ENCODE peak calls at places on chromosomes 6 and 20, in seven cellular contexts. I is erythroblast, P is breast epithelium, A is body of pancreas, D is GM12892, J is IMR-90, G is HCT116. U is an unnamed sample.

GRCh38 chr6:98831057-98832031 is 3.0 kb upstream of the POU3F2 start:
- DNase-seq in P (no peak), G (no peak), A (no peak), D (no peak), J (no peak), I (no peak), U (no peak)

GRCh38 chr6:96939019-96939805 is 14.7 kb downstream of the KLHL32 start:
- DNase-seq in A (no peak), J (peak; percentile 29), D (no peak), G (peak; percentile 67), P (no peak), I (peak; percentile 84), U (no peak)

GRCh38 chr6:100343678-100344077 is 121.0 kb downstream of the SIM1 start:
- DNase-seq in A (no peak), P (no peak), D (no peak), G (no peak), J (peak; percentile 73), I (no peak), U (no peak)

GRCh38 chr20:64160536-64161495 is 3.4 kb upstream of the MYT1 start:
- DNase-seq in P (no peak), D (no peak), J (no peak), G (no peak), A (no peak), I (no peak), U (no peak)

GRCh38 chr6:89057759-89058158 is 22.8 kb upstream of the PNRC1 start:
- DNase-seq in A (no peak), P (no peak), D (no peak), J (no peak), G (no peak), I (no peak), U (no peak)

GRCh38 chr6:43781572-43781928 is 11.5 kb downstream of the VEGFA start:
- DNase-seq in D (no peak), A (no peak), J (no peak), P (no peak), G (no peak), I (no peak), U (no peak)

GRCh38 chr20:5973172-5973571 is 22.7 kb downstream of the MCM8 start:
- DNase-seq in D (no peak), G (no peak), A (no peak), J (peak; percentile 68), I (no peak), P (no peak), U (no peak)

GRCh38 chr6:109336221-109336955 is 45.9 kb downstream of the CD164 start:
- DNase-seq in I (no peak), D (no peak), A (peak; percentile 70), J (peak; percentile 56), G (peak; percentile 12), P (peak; percentile 71), U (no peak)

GRCh38 chr20:16337707-16338106 is 235.5 kb downstream of the KIF16B start:
- DNase-seq in D (no peak), A (no peak), J (no peak), I (no peak), G (no peak), P (no peak), U (no peak)

GRCh38 chr6:142155895-142156757 is 9.1 kb downstream of the VTA1 start:
- DNase-seq in P (no peak), J (peak; percentile 37), A (no peak), D (no peak), I (peak; percentile 39), G (peak; percentile 2), U (no peak)

GRCh38 chr20:60000271-60001026 is 42.2 kb downstream of the CDH26 start:
- DNase-seq in J (no peak), G (no peak), A (no peak), I (no peak), D (no peak), P (no peak), U (no peak)

GRCh38 chr20:35772563-35773058 is 796 bp downstream of the PHF20 start:
- DNase-seq in A (no peak), P (no peak), J (no peak), G (no peak), D (no peak), I (no peak), U (no peak)

GRCh38 chr20:35766843-35767242 is 5.0 kb upstream of the PHF20 start:
- DNase-seq in P (no peak), J (no peak), I (no peak), D (no peak), A (no peak), G (no peak), U (no peak)

GRCh38 chr20:35771689-35772562 is at the start of gene PHF20:
- DNase-seq in J (peak; percentile 96), I (peak; percentile 98), G (peak; percentile 92), D (peak; percentile 88), P (peak; percentile 99), A (peak; percentile 100), U (peak; percentile 100)

GRCh38 chr20:35771367-35771688 is 487 bp upstream of the PHF20 start:
- DNase-seq in J (no peak), D (no peak), I (no peak), G (no peak), A (no peak), P (no peak), U (no peak)

GRCh38 chr20:35768731-35769664 is 2.8 kb upstream of the PHF20 start:
- DNase-seq in I (peak; percentile 34), G (peak; percentile 77), P (peak; percentile 96), D (no peak), J (peak; percentile 98), A (peak; percentile 89), U (peak; percentile 94)
- TF ChIP-seq POLR2A in I (no peak), G (peak; percentile 88), P (peak; percentile 54), D (peak; percentile 64), J (peak; percentile 89), A (no peak), U (peak; percentile 67)

GRCh38 chr20:18650224-18650623 is 62.4 kb downstream of the DTD1 start:
- DNase-seq in J (no peak), A (no peak), G (no peak), D (no peak), P (no peak), I (no peak), U (no peak)

GRCh38 chr20:18657575-18657974 is 69.7 kb downstream of the DTD1 start:
- DNase-seq in G (no peak), P (no peak), D (no peak), A (no peak), J (peak; percentile 87), I (no peak), U (no peak)

GRCh38 chr20:18654448-18654773 is 66.6 kb downstream of the DTD1 start:
- DNase-seq in A (no peak), I (no peak), P (no peak), J (no peak), D (no peak), G (no peak), U (no peak)

DNA sequence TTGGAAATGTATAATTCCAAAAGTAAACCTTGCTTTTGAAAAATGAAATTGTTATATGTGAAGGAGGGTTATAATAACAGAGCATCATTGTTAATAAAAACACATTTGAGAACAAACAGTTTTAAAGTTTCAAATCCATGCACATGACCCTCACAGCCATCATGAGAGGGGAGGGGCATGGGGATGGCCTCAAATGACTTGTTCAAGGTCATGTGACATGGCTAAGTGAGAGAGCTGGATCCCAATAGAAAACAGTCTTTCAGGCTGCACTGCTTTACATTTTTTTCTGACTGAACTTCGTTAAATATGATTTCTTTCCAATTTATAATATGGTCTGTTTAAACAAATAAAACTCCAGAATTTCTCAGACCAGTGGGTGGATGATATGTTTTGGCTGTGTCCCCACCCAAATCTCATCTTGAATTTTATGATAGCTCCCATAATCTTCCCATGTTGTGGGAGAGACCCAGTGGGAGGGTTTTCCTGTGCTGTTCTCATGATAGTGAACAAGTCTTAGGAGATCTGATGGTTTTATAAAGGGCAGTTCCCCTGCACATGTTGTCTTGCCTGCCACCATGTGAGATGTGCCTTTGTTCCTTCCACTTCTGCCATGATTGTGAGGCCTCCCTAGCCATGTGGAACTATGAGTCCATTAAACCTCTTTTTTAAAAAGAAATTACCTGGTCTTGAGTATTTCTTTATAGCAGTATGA is 66.0 kb downstream of the DTD1 start:
- DNase-seq in G (no peak), A (no peak), D (no peak), J (no peak), P (no peak), I (no peak), U (no peak)
- TF ChIP-seq POLR2A in G (no peak), A (no peak), D (no peak), J (no peak), P (no peak), I (no peak), U (no peak)

GRCh38 chr6:166342293-166343156 is at the start of gene SFT2D1:
- DNase-seq in G (peak; percentile 36), D (peak; percentile 87), A (peak; percentile 86), I (peak; percentile 88), J (peak; percentile 83), P (peak; percentile 79), U (peak; percentile 81)
- TF ChIP-seq POLR2A in G (no peak), D (peak; percentile 95), A (peak; percentile 62), I (peak; percentile 95), J (peak; percentile 85), P (peak; percentile 92), U (peak; percentile 76)

DNA sequence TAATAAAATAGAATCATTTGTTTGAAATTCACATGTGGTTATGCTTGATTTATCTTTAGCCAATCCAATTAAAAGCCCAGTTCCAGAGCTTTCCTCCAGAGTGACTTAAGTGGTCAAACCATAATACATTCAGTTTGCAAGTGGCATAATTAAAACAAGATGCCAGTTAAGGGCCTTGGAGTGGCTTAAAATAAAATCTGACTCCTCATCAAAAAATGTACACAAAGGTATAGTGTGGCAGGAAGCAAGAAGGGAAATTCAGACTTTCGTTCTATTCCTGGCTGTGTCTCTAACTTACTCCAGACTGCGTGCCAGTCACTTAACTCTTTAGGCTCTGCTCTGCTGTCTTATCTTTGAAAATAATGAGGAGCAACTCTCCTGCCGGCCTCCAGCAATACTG is 251.3 kb upstream of the PRND start:
- DNase-seq in P (no peak), G (no peak), D (no peak), J (peak; percentile 87), A (no peak), I (no peak), U (no peak)
- TF ChIP-seq POLR2A in P (no peak), G (no peak), D (no peak), J (no peak), A (no peak), I (no peak), U (no peak)

GRCh38 chr20:51492167-51493092 is 50.1 kb downstream of the NFATC2 start:
- DNase-seq in D (no peak), G (no peak), A (peak; percentile 83), J (no peak), P (no peak), I (peak; percentile 90), U (peak; percentile 97)
- TF ChIP-seq POLR2A in D (no peak), G (no peak), A (no peak), J (no peak), P (no peak), I (peak; percentile 42), U (no peak)